ENCODE peak calls at places on chromosomes 11 and 22, in nine cellular contexts. A, S, M, T, K, Q, Y, C and O are unnamed samples.

GRCh38 chr22:24170189-24170588 is 11.1 kb upstream of the SUSD2 start:
- DNase-seq in Y (no peak), T (no peak), S (no peak), M (no peak), K (no peak), C (no peak), Q (no peak), A (no peak), O (no peak)

GRCh38 chr11:101030692-101031091 is 98.9 kb downstream of the PGR start:
- DNase-seq in A (no peak), C (no peak), Q (no peak), Y (no peak), K (no peak), M (no peak), T (no peak), S (no peak), O (no peak)

GRCh38 chr22:26462971-26463661 is 20.5 kb downstream of the HPS4 start:
- DNase-seq in S (peak; percentile 15), Q (no peak), C (no peak), M (no peak), Y (no peak), A (no peak), T (no peak), K (no peak), O (no peak)

GRCh38 chr22:26642465-26643367 is 14.7 kb upstream of the MIAT start:
- DNase-seq in A (peak; percentile 53), M (peak; percentile 32), Q (peak; percentile 65), K (no peak), T (no peak), C (no peak), Y (peak; percentile 68), S (no peak), O (no peak)

GRCh38 chr11:132772712-132773545 is 759.4 kb downstream of the OPCML start:
- DNase-seq in Q (no peak), C (no peak), K (no peak), T (no peak), M (no peak), S (no peak), A (no peak), Y (no peak), O (no peak)

GRCh38 chr11:73285721-73286120 is 13.6 kb downstream of the P2RY6 start:
- DNase-seq in S (no peak), C (no peak), K (no peak), Q (no peak), M (no peak), Y (no peak), T (no peak), A (no peak), O (no peak)

GRCh38 chr11:18578975-18579598 is 9.4 kb downstream of the UEVLD start:
- DNase-seq in Y (no peak), A (no peak), M (no peak), T (no peak), Q (no peak), K (no peak), C (no peak), S (no peak), O (no peak)

GRCh38 chr11:403761-404431 is 9.9 kb downstream of the PKP3 start:
- DNase-seq in K (no peak), S (no peak), Y (no peak), M (no peak), A (no peak), T (no peak), C (no peak), Q (no peak), O (no peak)

GRCh38 chr11:69969890-69970784 is 108.0 kb upstream of the ANO1 start:
- DNase-seq in A (no peak), Q (no peak), S (no peak), K (no peak), M (no peak), T (no peak), C (no peak), Y (no peak), O (no peak)

GRCh38 chr11:75946531-75947530 is 131.8 kb downstream of the UVRAG start:
- DNase-seq in Y (peak; percentile 18), T (no peak), K (no peak), M (no peak), C (no peak), A (no peak), Q (no peak), S (peak; percentile 78), O (no peak)

GRCh38 chr22:48872271-48873260 is 955.1 kb downstream of the BRD1 start:
- DNase-seq in S (no peak), M (peak; percentile 8), T (no peak), A (no peak), Y (no peak), K (no peak), Q (no peak), C (no peak), O (no peak)

GRCh38 chr11:124970925-124971324 is 16.9 kb downstream of the CCDC15 start:
- DNase-seq in S (peak; percentile 39), C (no peak), K (no peak), Y (peak; percentile 32), M (no peak), A (no peak), Q (no peak), T (no peak), O (no peak)

GRCh38 chr11:11400635-11401232 is 47.7 kb upstream of the CSNK2A3 start:
- DNase-seq in Q (no peak), K (peak; percentile 9), S (no peak), C (no peak), M (no peak), A (no peak), Y (no peak), T (no peak), O (no peak)